ENCODE peak calls at places on chromosome 19, in six cellular contexts. One of them, this sample, is unnamed.

GRCh38 chr19:51402117-51402516 is 11.7 kb upstream of the C19orf84 start:
- DNase-seq in activated T-helper 9 cell treated with anti-CD3 and anti-CD28 coated beads, Interleukin-2, amount 50 U/mL, for 16 hours: no peak
- DNase-seq in tibial nerve: no peak
- DNase-seq in endothelial cell: no peak
- DNase-seq in HS-27A: no peak
- DNase-seq in stomach: no peak
- DNase-seq in this sample: no peak

GRCh38 chr19:2083174-2083854 is 12.8 kb downstream of the MOB3A start:
- DNase-seq in activated T-helper 9 cell treated with anti-CD3 and anti-CD28 coated beads, Interleukin-2, amount 50 U/mL, for 16 hours: peak; percentile 46
- DNase-seq in tibial nerve: no peak
- DNase-seq in stomach: no peak
- DNase-seq in endothelial cell: no peak
- DNase-seq in HS-27A: no peak
- DNase-seq in this sample: no peak

GRCh38 chr19:36136975-36137686 is 2.7 kb upstream of the CAPNS1 start:
- DNase-seq in tibial nerve: no peak
- DNase-seq in HS-27A: peak; percentile 96
- DNase-seq in activated T-helper 9 cell treated with anti-CD3 and anti-CD28 coated beads, Interleukin-2, amount 50 U/mL, for 16 hours: no peak
- DNase-seq in stomach: peak; percentile 80
- DNase-seq in endothelial cell: no peak
- DNase-seq in this sample: no peak

GRCh38 chr19:48964205-48965032 is 690 bp upstream of the FTL start:
- DNase-seq in endothelial cell: no peak
- DNase-seq in stomach: peak; percentile 56
- DNase-seq in tibial nerve: no peak
- DNase-seq in HS-27A: no peak
- DNase-seq in activated T-helper 9 cell treated with anti-CD3 and anti-CD28 coated beads, Interleukin-2, amount 50 U/mL, for 16 hours: no peak
- DNase-seq in this sample: no peak

GRCh38 chr19:1445185-1445931 is 4.6 kb upstream of the APC2 start:
- DNase-seq in activated T-helper 9 cell treated with anti-CD3 and anti-CD28 coated beads, Interleukin-2, amount 50 U/mL, for 16 hours: peak; percentile 69
- DNase-seq in stomach: peak; percentile 77
- DNase-seq in HS-27A: no peak
- DNase-seq in tibial nerve: peak; percentile 49
- DNase-seq in endothelial cell: peak; percentile 92
- DNase-seq in this sample: no peak

GRCh38 chr19:1474765-1475351 is 4.2 kb downstream of the C19orf25 start:
- DNase-seq in tibial nerve: no peak
- DNase-seq in endothelial cell: no peak
- DNase-seq in HS-27A: no peak
- DNase-seq in activated T-helper 9 cell treated with anti-CD3 and anti-CD28 coated beads, Interleukin-2, amount 50 U/mL, for 16 hours: no peak
- DNase-seq in stomach: no peak
- DNase-seq in this sample: no peak

GRCh38 chr19:40989453-40989852 is 1.6 kb upstream of the CYP2B6 start:
- DNase-seq in tibial nerve: no peak
- DNase-seq in endothelial cell: no peak
- DNase-seq in HS-27A: no peak
- DNase-seq in activated T-helper 9 cell treated with anti-CD3 and anti-CD28 coated beads, Interleukin-2, amount 50 U/mL, for 16 hours: no peak
- DNase-seq in stomach: no peak
- DNase-seq in this sample: no peak

GRCh38 chr19:18109363-18109730 is 11.8 kb downstream of the MAST3 start:
- DNase-seq in endothelial cell: no peak
- DNase-seq in activated T-helper 9 cell treated with anti-CD3 and anti-CD28 coated beads, Interleukin-2, amount 50 U/mL, for 16 hours: no peak
- DNase-seq in stomach: no peak
- DNase-seq in tibial nerve: no peak
- DNase-seq in HS-27A: no peak
- DNase-seq in this sample: no peak

GRCh38 chr19:862529-863304 is 3.3 kb downstream of the CFD start:
- DNase-seq in endothelial cell: peak; percentile 56
- DNase-seq in HS-27A: no peak
- DNase-seq in tibial nerve: peak; percentile 68
- DNase-seq in stomach: peak; percentile 61
- DNase-seq in activated T-helper 9 cell treated with anti-CD3 and anti-CD28 coated beads, Interleukin-2, amount 50 U/mL, for 16 hours: peak; percentile 68
- DNase-seq in this sample: no peak

GRCh38 chr19:15945301-15945700 is 3.5 kb upstream of the OR10H4 start:
- DNase-seq in stomach: no peak
- DNase-seq in activated T-helper 9 cell treated with anti-CD3 and anti-CD28 coated beads, Interleukin-2, amount 50 U/mL, for 16 hours: no peak
- DNase-seq in endothelial cell: no peak
- DNase-seq in HS-27A: no peak
- DNase-seq in tibial nerve: no peak
- DNase-seq in this sample: no peak

GRCh38 chr19:5126498-5127223 is 157.7 kb downstream of the KDM4B start:
- DNase-seq in activated T-helper 9 cell treated with anti-CD3 and anti-CD28 coated beads, Interleukin-2, amount 50 U/mL, for 16 hours: no peak
- DNase-seq in HS-27A: no peak
- DNase-seq in tibial nerve: no peak
- DNase-seq in endothelial cell: no peak
- DNase-seq in stomach: no peak
- DNase-seq in this sample: no peak

GRCh38 chr19:57830071-57830602 is at the start of gene ZNF587B:
- DNase-seq in activated T-helper 9 cell treated with anti-CD3 and anti-CD28 coated beads, Interleukin-2, amount 50 U/mL, for 16 hours: no peak
- DNase-seq in stomach: peak; percentile 51
- DNase-seq in tibial nerve: no peak
- DNase-seq in HS-27A: no peak
- DNase-seq in endothelial cell: peak; percentile 84
- DNase-seq in this sample: no peak

GRCh38 chr19:31283701-31284100 is 65.5 kb downstream of the TSHZ3 start:
- DNase-seq in tibial nerve: no peak
- DNase-seq in stomach: no peak
- DNase-seq in endothelial cell: no peak
- DNase-seq in activated T-helper 9 cell treated with anti-CD3 and anti-CD28 coated beads, Interleukin-2, amount 50 U/mL, for 16 hours: no peak
- DNase-seq in HS-27A: no peak
- DNase-seq in this sample: no peak

GRCh38 chr19:15995536-15995935 is 46.7 kb downstream of the OR10H4 start:
- DNase-seq in endothelial cell: no peak
- DNase-seq in stomach: no peak
- DNase-seq in HS-27A: no peak
- DNase-seq in activated T-helper 9 cell treated with anti-CD3 and anti-CD28 coated beads, Interleukin-2, amount 50 U/mL, for 16 hours: no peak
- DNase-seq in tibial nerve: no peak
- DNase-seq in this sample: no peak

GRCh38 chr19:13149628-13150186 is 468 bp downstream of the STX10 start:
- DNase-seq in endothelial cell: peak; percentile 66
- DNase-seq in activated T-helper 9 cell treated with anti-CD3 and anti-CD28 coated beads, Interleukin-2, amount 50 U/mL, for 16 hours: no peak
- DNase-seq in stomach: peak; percentile 61
- DNase-seq in tibial nerve: no peak
- DNase-seq in HS-27A: no peak
- DNase-seq in this sample: no peak

GRCh38 chr19:23914402-23915286 is at the start of gene ZNF726:
- DNase-seq in HS-27A: peak; percentile 51
- DNase-seq in endothelial cell: peak; percentile 69
- DNase-seq in stomach: peak; percentile 82
- DNase-seq in activated T-helper 9 cell treated with anti-CD3 and anti-CD28 coated beads, Interleukin-2, amount 50 U/mL, for 16 hours: peak; percentile 72
- DNase-seq in tibial nerve: peak; percentile 71
- DNase-seq in this sample: peak; percentile 74

GRCh38 chr19:54673222-54673621 is 10.4 kb downstream of the LILRB4 start:
- DNase-seq in endothelial cell: no peak
- DNase-seq in HS-27A: no peak
- DNase-seq in stomach: no peak
- DNase-seq in tibial nerve: no peak
- DNase-seq in activated T-helper 9 cell treated with anti-CD3 and anti-CD28 coated beads, Interleukin-2, amount 50 U/mL, for 16 hours: no peak
- DNase-seq in this sample: no peak

GRCh38 chr19:30406220-30406944 is 34.2 kb downstream of the ZNF536 start:
- DNase-seq in activated T-helper 9 cell treated with anti-CD3 and anti-CD28 coated beads, Interleukin-2, amount 50 U/mL, for 16 hours: no peak
- DNase-seq in HS-27A: no peak
- DNase-seq in endothelial cell: peak; percentile 67
- DNase-seq in stomach: no peak
- DNase-seq in tibial nerve: no peak
- DNase-seq in this sample: no peak

GRCh38 chr19:2315818-2316353 is 7.9 kb upstream of the LINGO3 start:
- DNase-seq in activated T-helper 9 cell treated with anti-CD3 and anti-CD28 coated beads, Interleukin-2, amount 50 U/mL, for 16 hours: no peak
- DNase-seq in HS-27A: no peak
- DNase-seq in endothelial cell: peak; percentile 80
- DNase-seq in stomach: peak; percentile 65
- DNase-seq in tibial nerve: peak; percentile 33
- DNase-seq in this sample: no peak

This sample was measured in HS-5.